ENCODE peak calls at places on chromosomes 12 and 14, in nine cellular contexts. One of them, this sample, is unnamed.

GRCh38 chr12:24389394-24389793 is 439.9 kb upstream of the SOX5 start:
- DNase-seq in ascending aorta: no peak
- DNase-seq in stimulated activated CD4-positive, alpha-beta T cell treated with anti-CD3 and anti-CD28 coated beads, Interleukin-1b, Interleukin-23, amount 100 ng/mL, for 48 hours: no peak
- DNase-seq in fibroblast of pulmonary artery: no peak
- DNase-seq in psoas muscle: no peak
- DNase-seq in DMS153: no peak
- DNase-seq in activated T-cell treated with anti-CD3 and anti-CD28 coated beads for 1 hour: no peak
- DNase-seq in AML-193: no peak
- DNase-seq in ACHN: no peak
- DNase-seq in this sample: no peak

GRCh38 chr12:5478081-5478706 is 46.3 kb downstream of the NTF3 start:
- DNase-seq in ascending aorta: no peak
- DNase-seq in ACHN: no peak
- DNase-seq in stimulated activated CD4-positive, alpha-beta T cell treated with anti-CD3 and anti-CD28 coated beads, Interleukin-1b, Interleukin-23, amount 100 ng/mL, for 48 hours: no peak
- DNase-seq in AML-193: no peak
- DNase-seq in fibroblast of pulmonary artery: no peak
- DNase-seq in activated T-cell treated with anti-CD3 and anti-CD28 coated beads for 1 hour: no peak
- DNase-seq in DMS153: no peak
- DNase-seq in psoas muscle: no peak
- DNase-seq in this sample: no peak

GRCh38 chr12:121883315-121883660 is 5.3 kb upstream of the PSMD9 start:
- DNase-seq in ACHN: no peak
- DNase-seq in activated T-cell treated with anti-CD3 and anti-CD28 coated beads for 1 hour: no peak
- DNase-seq in AML-193: no peak
- DNase-seq in DMS153: no peak
- DNase-seq in stimulated activated CD4-positive, alpha-beta T cell treated with anti-CD3 and anti-CD28 coated beads, Interleukin-1b, Interleukin-23, amount 100 ng/mL, for 48 hours: no peak
- DNase-seq in ascending aorta: no peak
- DNase-seq in psoas muscle: no peak
- DNase-seq in fibroblast of pulmonary artery: no peak
- DNase-seq in this sample: no peak

GRCh38 chr14:74526854-74527585 is 33.5 kb downstream of the ISCA2 start:
- DNase-seq in activated T-cell treated with anti-CD3 and anti-CD28 coated beads for 1 hour: no peak
- DNase-seq in psoas muscle: no peak
- DNase-seq in DMS153: no peak
- DNase-seq in AML-193: no peak
- DNase-seq in fibroblast of pulmonary artery: peak
- DNase-seq in ascending aorta: no peak
- DNase-seq in stimulated activated CD4-positive, alpha-beta T cell treated with anti-CD3 and anti-CD28 coated beads, Interleukin-1b, Interleukin-23, amount 100 ng/mL, for 48 hours: no peak
- DNase-seq in ACHN: no peak
- DNase-seq in this sample: no peak

GRCh38 chr14:61566537-61567225 is 128.6 kb upstream of the HIF1A start:
- DNase-seq in AML-193: no peak
- DNase-seq in stimulated activated CD4-positive, alpha-beta T cell treated with anti-CD3 and anti-CD28 coated beads, Interleukin-1b, Interleukin-23, amount 100 ng/mL, for 48 hours: no peak
- DNase-seq in DMS153: no peak
- DNase-seq in fibroblast of pulmonary artery: peak
- DNase-seq in ascending aorta: peak
- DNase-seq in activated T-cell treated with anti-CD3 and anti-CD28 coated beads for 1 hour: no peak
- DNase-seq in ACHN: peak
- DNase-seq in psoas muscle: no peak
- DNase-seq in this sample: peak

GRCh38 chr14:95431199-95432145 is 85.0 kb downstream of the SYNE3 start:
- DNase-seq in ascending aorta: no peak
- DNase-seq in AML-193: no peak
- DNase-seq in activated T-cell treated with anti-CD3 and anti-CD28 coated beads for 1 hour: no peak
- DNase-seq in psoas muscle: no peak
- DNase-seq in stimulated activated CD4-positive, alpha-beta T cell treated with anti-CD3 and anti-CD28 coated beads, Interleukin-1b, Interleukin-23, amount 100 ng/mL, for 48 hours: no peak
- DNase-seq in ACHN: peak
- DNase-seq in fibroblast of pulmonary artery: peak
- DNase-seq in DMS153: no peak
- DNase-seq in this sample: peak

GRCh38 chr12:64459388-64460024 is 7.6 kb downstream of the TBK1 start:
- DNase-seq in ascending aorta: no peak
- DNase-seq in activated T-cell treated with anti-CD3 and anti-CD28 coated beads for 1 hour: no peak
- DNase-seq in stimulated activated CD4-positive, alpha-beta T cell treated with anti-CD3 and anti-CD28 coated beads, Interleukin-1b, Interleukin-23, amount 100 ng/mL, for 48 hours: no peak
- DNase-seq in psoas muscle: no peak
- DNase-seq in fibroblast of pulmonary artery: no peak
- DNase-seq in DMS153: no peak
- DNase-seq in ACHN: peak
- DNase-seq in AML-193: peak
- DNase-seq in this sample: peak

GRCh38 chr14:64117671-64118402 is 176.3 kb downstream of the ESR2 start:
- DNase-seq in activated T-cell treated with anti-CD3 and anti-CD28 coated beads for 1 hour: no peak
- DNase-seq in DMS153: no peak
- DNase-seq in ACHN: peak
- DNase-seq in psoas muscle: peak
- DNase-seq in AML-193: no peak
- DNase-seq in ascending aorta: peak
- DNase-seq in fibroblast of pulmonary artery: peak
- DNase-seq in stimulated activated CD4-positive, alpha-beta T cell treated with anti-CD3 and anti-CD28 coated beads, Interleukin-1b, Interleukin-23, amount 100 ng/mL, for 48 hours: no peak
- DNase-seq in this sample: peak

GRCh38 chr12:31037028-31037427 is 36.6 kb upstream of the DDX11 start:
- DNase-seq in stimulated activated CD4-positive, alpha-beta T cell treated with anti-CD3 and anti-CD28 coated beads, Interleukin-1b, Interleukin-23, amount 100 ng/mL, for 48 hours: no peak
- DNase-seq in activated T-cell treated with anti-CD3 and anti-CD28 coated beads for 1 hour: no peak
- DNase-seq in ACHN: no peak
- DNase-seq in fibroblast of pulmonary artery: no peak
- DNase-seq in DMS153: no peak
- DNase-seq in psoas muscle: no peak
- DNase-seq in ascending aorta: no peak
- DNase-seq in AML-193: no peak
- DNase-seq in this sample: no peak

GRCh38 chr12:3236345-3237153 is 159.4 kb downstream of the TSPAN9 start:
- DNase-seq in stimulated activated CD4-positive, alpha-beta T cell treated with anti-CD3 and anti-CD28 coated beads, Interleukin-1b, Interleukin-23, amount 100 ng/mL, for 48 hours: peak
- DNase-seq in fibroblast of pulmonary artery: peak
- DNase-seq in psoas muscle: peak
- DNase-seq in ACHN: peak
- DNase-seq in DMS153: no peak
- DNase-seq in activated T-cell treated with anti-CD3 and anti-CD28 coated beads for 1 hour: no peak
- DNase-seq in AML-193: no peak
- DNase-seq in ascending aorta: no peak
- DNase-seq in this sample: peak

GRCh38 chr12:107349008-107349747 is 255.8 kb upstream of the CRY1 start:
- DNase-seq in activated T-cell treated with anti-CD3 and anti-CD28 coated beads for 1 hour: no peak
- DNase-seq in fibroblast of pulmonary artery: peak
- DNase-seq in psoas muscle: no peak
- DNase-seq in AML-193: no peak
- DNase-seq in ascending aorta: no peak
- DNase-seq in DMS153: peak
- DNase-seq in stimulated activated CD4-positive, alpha-beta T cell treated with anti-CD3 and anti-CD28 coated beads, Interleukin-1b, Interleukin-23, amount 100 ng/mL, for 48 hours: no peak
- DNase-seq in ACHN: peak
- DNase-seq in this sample: peak

GRCh38 chr14:45526715-45527549 is 273.9 kb upstream of the MIS18BP1 start:
- DNase-seq in AML-193: peak
- DNase-seq in activated T-cell treated with anti-CD3 and anti-CD28 coated beads for 1 hour: no peak
- DNase-seq in psoas muscle: peak
- DNase-seq in stimulated activated CD4-positive, alpha-beta T cell treated with anti-CD3 and anti-CD28 coated beads, Interleukin-1b, Interleukin-23, amount 100 ng/mL, for 48 hours: no peak
- DNase-seq in ascending aorta: no peak
- DNase-seq in ACHN: peak
- DNase-seq in fibroblast of pulmonary artery: no peak
- DNase-seq in DMS153: peak
- DNase-seq in this sample: peak

GRCh38 chr12:110249105-110249504 is 31.9 kb upstream of the ATP2A2 start:
- DNase-seq in psoas muscle: peak
- DNase-seq in ACHN: peak
- DNase-seq in ascending aorta: no peak
- DNase-seq in AML-193: no peak
- DNase-seq in DMS153: no peak
- DNase-seq in activated T-cell treated with anti-CD3 and anti-CD28 coated beads for 1 hour: no peak
- DNase-seq in stimulated activated CD4-positive, alpha-beta T cell treated with anti-CD3 and anti-CD28 coated beads, Interleukin-1b, Interleukin-23, amount 100 ng/mL, for 48 hours: no peak
- DNase-seq in fibroblast of pulmonary artery: no peak
- DNase-seq in this sample: no peak

GRCh38 chr14:90661881-90662280 is 154.3 kb downstream of the TTC7B start:
- DNase-seq in ascending aorta: no peak
- DNase-seq in fibroblast of pulmonary artery: no peak
- DNase-seq in AML-193: no peak
- DNase-seq in DMS153: no peak
- DNase-seq in activated T-cell treated with anti-CD3 and anti-CD28 coated beads for 1 hour: no peak
- DNase-seq in psoas muscle: no peak
- DNase-seq in stimulated activated CD4-positive, alpha-beta T cell treated with anti-CD3 and anti-CD28 coated beads, Interleukin-1b, Interleukin-23, amount 100 ng/mL, for 48 hours: no peak
- DNase-seq in ACHN: no peak
- DNase-seq in this sample: no peak

GRCh38 chr12:82225871-82226270 is 132.3 kb downstream of the CCDC59 start:
- DNase-seq in stimulated activated CD4-positive, alpha-beta T cell treated with anti-CD3 and anti-CD28 coated beads, Interleukin-1b, Interleukin-23, amount 100 ng/mL, for 48 hours: no peak
- DNase-seq in ACHN: no peak
- DNase-seq in activated T-cell treated with anti-CD3 and anti-CD28 coated beads for 1 hour: no peak
- DNase-seq in DMS153: no peak
- DNase-seq in fibroblast of pulmonary artery: no peak
- DNase-seq in psoas muscle: no peak
- DNase-seq in ascending aorta: no peak
- DNase-seq in AML-193: no peak
- DNase-seq in this sample: no peak